ENCODE peak calls at places on chromosomes 3 and 15, in eight cellular contexts. One of them, this sample, is unnamed.
A peak's percentile ranks its signal among the peaks of the same experiment; 100 is the strongest.

GRCh38 chr15:90405208-90405607 is 17.2 kb downstream of the IQGAP1 start:
- DNase-seq in sigmoid colon: no peak
- DNase-seq in A549: no peak
- DNase-seq in endothelial cell of umbilical vein: no peak
- DNase-seq in HepG2: no peak
- DNase-seq in esophagus muscularis mucosa: no peak
- DNase-seq in testis: no peak
- DNase-seq in tibial nerve: no peak
- DNase-seq in this sample: no peak

GRCh38 chr3:59575113-59576001 is 525.5 kb upstream of the CFAP20DC start:
- DNase-seq in esophagus muscularis mucosa: peak; percentile 95
- DNase-seq in tibial nerve: peak; percentile 96
- DNase-seq in sigmoid colon: peak; percentile 89
- DNase-seq in A549: peak; percentile 58
- DNase-seq in endothelial cell of umbilical vein: peak; percentile 41
- DNase-seq in HepG2: peak; percentile 53
- DNase-seq in testis: peak; percentile 96
- DNase-seq in this sample: peak; percentile 49

GRCh38 chr3:152419748-152420147 is 151.0 kb downstream of the MBNL1 start:
- DNase-seq in tibial nerve: no peak
- DNase-seq in endothelial cell of umbilical vein: no peak
- DNase-seq in A549: no peak
- DNase-seq in HepG2: no peak
- DNase-seq in testis: no peak
- DNase-seq in sigmoid colon: no peak
- DNase-seq in esophagus muscularis mucosa: no peak
- DNase-seq in this sample: no peak

GRCh38 chr15:74317820-74318375 is 49.5 kb downstream of the CYP11A1 start:
- DNase-seq in HepG2: no peak
- DNase-seq in tibial nerve: peak; percentile 80
- DNase-seq in testis: peak; percentile 84
- DNase-seq in endothelial cell of umbilical vein: no peak
- DNase-seq in A549: no peak
- DNase-seq in sigmoid colon: peak; percentile 93
- DNase-seq in esophagus muscularis mucosa: peak; percentile 93
- DNase-seq in this sample: peak; percentile 55

GRCh38 chr3:105836533-105836932 is 32.3 kb downstream of the CBLB start:
- DNase-seq in HepG2: peak; percentile 20
- DNase-seq in A549: no peak
- DNase-seq in tibial nerve: no peak
- DNase-seq in esophagus muscularis mucosa: no peak
- DNase-seq in sigmoid colon: no peak
- DNase-seq in endothelial cell of umbilical vein: no peak
- DNase-seq in testis: no peak
- DNase-seq in this sample: no peak

GRCh38 chr15:94317211-94317610 is 85.8 kb downstream of the MCTP2 start:
- DNase-seq in HepG2: no peak
- DNase-seq in esophagus muscularis mucosa: no peak
- DNase-seq in endothelial cell of umbilical vein: no peak
- DNase-seq in tibial nerve: no peak
- DNase-seq in A549: no peak
- DNase-seq in testis: no peak
- DNase-seq in sigmoid colon: no peak
- DNase-seq in this sample: no peak

GRCh38 chr15:67178569-67179210 is 75.8 kb downstream of the AAGAB start:
- DNase-seq in esophagus muscularis mucosa: no peak
- DNase-seq in endothelial cell of umbilical vein: peak; percentile 90
- DNase-seq in HepG2: no peak
- DNase-seq in tibial nerve: no peak
- DNase-seq in A549: no peak
- DNase-seq in testis: no peak
- DNase-seq in sigmoid colon: no peak
- DNase-seq in this sample: peak; percentile 77

GRCh38 chr15:72135719-72136118 is 17.5 kb downstream of the SENP8 start:
- DNase-seq in endothelial cell of umbilical vein: no peak
- DNase-seq in testis: no peak
- DNase-seq in esophagus muscularis mucosa: no peak
- DNase-seq in A549: no peak
- DNase-seq in HepG2: no peak
- DNase-seq in tibial nerve: no peak
- DNase-seq in sigmoid colon: no peak
- DNase-seq in this sample: no peak

GRCh38 chr3:104273046-104273649 is 1093.6 kb upstream of the ALCAM start:
- DNase-seq in tibial nerve: peak; percentile 43
- DNase-seq in sigmoid colon: no peak
- DNase-seq in endothelial cell of umbilical vein: peak; percentile 34
- DNase-seq in esophagus muscularis mucosa: no peak
- DNase-seq in A549: no peak
- DNase-seq in HepG2: peak; percentile 31
- DNase-seq in testis: no peak
- DNase-seq in this sample: no peak

GRCh38 chr3:111850481-111850880 is 8.6 kb upstream of the PHLDB2 start:
- DNase-seq in sigmoid colon: no peak
- DNase-seq in tibial nerve: no peak
- DNase-seq in endothelial cell of umbilical vein: peak; percentile 69
- DNase-seq in A549: no peak
- DNase-seq in HepG2: no peak
- DNase-seq in testis: no peak
- DNase-seq in esophagus muscularis mucosa: no peak
- DNase-seq in this sample: no peak

GRCh38 chr3:47464603-47465002 is 11.1 kb downstream of the SCAP start:
- DNase-seq in esophagus muscularis mucosa: no peak
- DNase-seq in tibial nerve: no peak
- DNase-seq in A549: no peak
- DNase-seq in testis: no peak
- DNase-seq in sigmoid colon: no peak
- DNase-seq in endothelial cell of umbilical vein: peak; percentile 37
- DNase-seq in HepG2: no peak
- DNase-seq in this sample: no peak

GRCh38 chr3:18758047-18758704 is 333.0 kb upstream of the SATB1 start:
- DNase-seq in HepG2: peak; percentile 47
- DNase-seq in esophagus muscularis mucosa: no peak
- DNase-seq in testis: no peak
- DNase-seq in tibial nerve: peak; percentile 13
- DNase-seq in sigmoid colon: no peak
- DNase-seq in endothelial cell of umbilical vein: no peak
- DNase-seq in A549: peak; percentile 1
- DNase-seq in this sample: peak; percentile 1

GRCh38 chr3:89957461-89957860 is 850.0 kb downstream of the EPHA3 start:
- DNase-seq in esophagus muscularis mucosa: no peak
- DNase-seq in tibial nerve: no peak
- DNase-seq in endothelial cell of umbilical vein: no peak
- DNase-seq in testis: no peak
- DNase-seq in A549: no peak
- DNase-seq in HepG2: no peak
- DNase-seq in sigmoid colon: no peak
- DNase-seq in this sample: no peak

GRCh38 chr3:44918087-44918486 is 43.7 kb downstream of the TGM4 start:
- DNase-seq in tibial nerve: no peak
- DNase-seq in esophagus muscularis mucosa: no peak
- DNase-seq in sigmoid colon: no peak
- DNase-seq in A549: no peak
- DNase-seq in testis: no peak
- DNase-seq in HepG2: no peak
- DNase-seq in endothelial cell of umbilical vein: no peak
- DNase-seq in this sample: no peak

GRCh38 chr3:112699436-112699978 is 58.6 kb upstream of the CCDC80 start:
- DNase-seq in sigmoid colon: no peak
- DNase-seq in HepG2: no peak
- DNase-seq in esophagus muscularis mucosa: no peak
- DNase-seq in A549: no peak
- DNase-seq in endothelial cell of umbilical vein: peak; percentile 50
- DNase-seq in testis: no peak
- DNase-seq in tibial nerve: no peak
- DNase-seq in this sample: no peak

GRCh38 chr3:153614563-153614962 is 452.5 kb downstream of the RAP2B start:
- DNase-seq in tibial nerve: no peak
- DNase-seq in endothelial cell of umbilical vein: peak; percentile 62
- DNase-seq in sigmoid colon: no peak
- DNase-seq in testis: no peak
- DNase-seq in A549: no peak
- DNase-seq in HepG2: no peak
- DNase-seq in esophagus muscularis mucosa: no peak
- DNase-seq in this sample: no peak

GRCh38 chr3:187987919-187988318 is 166.0 kb upstream of the LPP start:
- DNase-seq in endothelial cell of umbilical vein: no peak
- DNase-seq in A549: no peak
- DNase-seq in HepG2: no peak
- DNase-seq in sigmoid colon: no peak
- DNase-seq in esophagus muscularis mucosa: no peak
- DNase-seq in tibial nerve: no peak
- DNase-seq in testis: no peak
- DNase-seq in this sample: no peak

GRCh38 chr15:40957041-40957555 is 3.8 kb downstream of the CHAC1 start:
- DNase-seq in esophagus muscularis mucosa: no peak
- DNase-seq in endothelial cell of umbilical vein: no peak
- DNase-seq in A549: no peak
- DNase-seq in HepG2: no peak
- DNase-seq in tibial nerve: no peak
- DNase-seq in testis: no peak
- DNase-seq in sigmoid colon: no peak
- DNase-seq in this sample: no peak

GRCh38 chr15:40958723-40959122 is 5.5 kb downstream of the CHAC1 start:
- DNase-seq in tibial nerve: no peak
- DNase-seq in sigmoid colon: no peak
- DNase-seq in esophagus muscularis mucosa: no peak
- DNase-seq in A549: no peak
- DNase-seq in testis: no peak
- DNase-seq in HepG2: no peak
- DNase-seq in endothelial cell of umbilical vein: no peak
- DNase-seq in this sample: no peak

GRCh38 chr15:40958146-40958545 is 4.9 kb downstream of the CHAC1 start:
- DNase-seq in testis: no peak
- DNase-seq in endothelial cell of umbilical vein: no peak
- DNase-seq in A549: no peak
- DNase-seq in sigmoid colon: no peak
- DNase-seq in HepG2: no peak
- DNase-seq in tibial nerve: no peak
- DNase-seq in esophagus muscularis mucosa: no peak
- DNase-seq in this sample: no peak

GRCh38 chr15:40956543-40956982 is 3.3 kb downstream of the CHAC1 start:
- DNase-seq in endothelial cell of umbilical vein: no peak
- DNase-seq in esophagus muscularis mucosa: no peak
- DNase-seq in sigmoid colon: no peak
- DNase-seq in tibial nerve: no peak
- DNase-seq in testis: no peak
- DNase-seq in A549: no peak
- DNase-seq in HepG2: no peak
- DNase-seq in this sample: no peak

DNA sequence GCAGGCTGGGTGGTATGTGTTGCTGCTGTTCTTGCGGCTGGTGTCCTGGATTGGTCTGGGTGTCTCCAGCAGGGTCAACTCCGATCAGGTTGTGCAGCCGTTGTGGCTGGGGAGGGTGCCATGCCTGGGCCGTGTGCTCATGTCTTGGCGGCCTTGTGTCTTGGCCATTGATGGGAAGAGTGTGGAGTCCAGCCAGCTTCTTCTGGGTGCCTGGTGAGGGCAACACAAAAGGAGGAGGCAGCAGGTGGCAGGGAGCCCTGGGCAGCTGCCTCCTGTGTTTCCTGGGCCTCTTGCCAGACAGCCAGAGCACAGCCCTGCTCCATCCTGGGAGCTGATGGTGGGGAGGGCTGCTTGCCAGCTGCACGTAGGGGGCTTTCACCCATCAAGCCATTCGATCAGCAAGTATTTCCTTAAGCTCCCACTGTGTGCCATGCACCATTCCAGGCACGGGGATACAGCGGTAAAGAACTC is 4.3 kb downstream of the CHAC1 start:
- DNase-seq in tibial nerve: no peak
- DNase-seq in esophagus muscularis mucosa: no peak
- DNase-seq in endothelial cell of umbilical vein: no peak
- DNase-seq in HepG2: no peak
- DNase-seq in A549: no peak
- DNase-seq in testis: peak; percentile 74
- DNase-seq in sigmoid colon: peak; percentile 96
- DNase-seq in this sample: no peak
- TF ChIP-seq POLR2A in tibial nerve: no peak
- TF ChIP-seq POLR2A in esophagus muscularis mucosa: no peak
- TF ChIP-seq POLR2A in endothelial cell of umbilical vein: no peak
- TF ChIP-seq POLR2A in HepG2: no peak
- TF ChIP-seq POLR2A in A549: no peak
- TF ChIP-seq POLR2A in testis: no peak
- TF ChIP-seq POLR2A in sigmoid colon: no peak
- TF ChIP-seq POLR2A in this sample: no peak

GRCh38 chr3:16101295-16102186 is 72.9 kb upstream of the GALNT15 start:
- DNase-seq in HepG2: peak; percentile 49
- DNase-seq in testis: no peak
- DNase-seq in tibial nerve: no peak
- DNase-seq in A549: peak; percentile 31
- DNase-seq in esophagus muscularis mucosa: no peak
- DNase-seq in sigmoid colon: no peak
- DNase-seq in endothelial cell of umbilical vein: peak; percentile 20
- DNase-seq in this sample: no peak
- TF ChIP-seq POLR2A in HepG2: no peak
- TF ChIP-seq POLR2A in testis: no peak
- TF ChIP-seq POLR2A in tibial nerve: no peak
- TF ChIP-seq POLR2A in A549: no peak
- TF ChIP-seq POLR2A in esophagus muscularis mucosa: no peak
- TF ChIP-seq POLR2A in sigmoid colon: no peak
- TF ChIP-seq POLR2A in endothelial cell of umbilical vein: no peak
- TF ChIP-seq POLR2A in this sample: no peak

DNA sequence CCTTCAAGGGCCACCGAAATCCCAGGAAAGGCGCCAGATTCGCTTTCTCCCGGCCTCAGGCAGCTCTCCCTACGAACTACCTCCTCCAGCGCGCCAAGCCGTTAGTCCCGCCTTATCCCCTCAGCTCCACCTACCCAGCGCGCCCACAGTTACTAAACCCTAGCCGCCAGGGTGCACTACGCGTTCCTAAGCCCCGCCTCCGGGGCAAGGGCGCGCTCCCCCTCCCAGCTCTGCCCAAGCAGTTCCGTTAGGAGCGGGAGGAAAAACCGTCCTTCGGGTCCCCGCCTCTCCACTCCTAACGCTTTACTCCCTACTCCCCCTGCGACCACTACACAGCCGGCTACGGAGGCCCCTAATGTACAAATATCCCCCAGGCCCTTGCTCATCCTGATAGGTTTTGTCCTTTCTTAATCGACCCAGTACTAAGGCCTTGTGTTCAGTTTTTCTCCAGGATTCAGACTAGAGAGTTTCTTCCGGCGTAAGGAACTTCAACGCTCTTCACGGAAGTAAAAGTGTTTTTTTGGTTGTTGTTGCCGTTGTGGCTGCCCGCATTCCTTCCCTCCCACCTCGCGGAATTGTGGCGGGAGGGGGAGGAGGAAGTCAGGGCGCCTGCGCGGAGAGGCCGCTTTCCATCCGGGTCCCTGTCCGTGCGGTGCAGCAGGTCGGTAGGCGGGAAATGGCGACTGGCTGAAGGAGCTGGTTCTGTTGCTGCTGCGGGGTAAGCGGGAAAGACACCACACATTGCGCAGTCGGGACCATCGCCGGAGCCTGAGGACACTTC is at the start of gene CTDSPL2:
- DNase-seq in sigmoid colon: peak; percentile 99
- DNase-seq in esophagus muscularis mucosa: peak; percentile 99
- DNase-seq in endothelial cell of umbilical vein: peak; percentile 100
- DNase-seq in testis: peak; percentile 99
- DNase-seq in A549: peak; percentile 72
- DNase-seq in tibial nerve: peak; percentile 92
- DNase-seq in HepG2: peak; percentile 96
- DNase-seq in this sample: peak; percentile 89
- TF ChIP-seq POLR2A in sigmoid colon: peak; percentile 29
- TF ChIP-seq POLR2A in esophagus muscularis mucosa: no peak
- TF ChIP-seq POLR2A in endothelial cell of umbilical vein: peak; percentile 73
- TF ChIP-seq POLR2A in testis: no peak
- TF ChIP-seq POLR2A in A549: peak; percentile 63
- TF ChIP-seq POLR2A in tibial nerve: no peak
- TF ChIP-seq POLR2A in HepG2: peak; percentile 94
- TF ChIP-seq POLR2A in this sample: peak; percentile 90

GRCh38 chr3:52483081-52483480 is 12.1 kb upstream of the STAB1 start:
- DNase-seq in HepG2: no peak
- DNase-seq in A549: no peak
- DNase-seq in esophagus muscularis mucosa: no peak
- DNase-seq in tibial nerve: no peak
- DNase-seq in testis: no peak
- DNase-seq in sigmoid colon: no peak
- DNase-seq in endothelial cell of umbilical vein: no peak
- DNase-seq in this sample: no peak
- TF ChIP-seq POLR2A in HepG2: no peak
- TF ChIP-seq POLR2A in A549: no peak
- TF ChIP-seq POLR2A in esophagus muscularis mucosa: no peak
- TF ChIP-seq POLR2A in tibial nerve: no peak
- TF ChIP-seq POLR2A in testis: no peak
- TF ChIP-seq POLR2A in sigmoid colon: no peak
- TF ChIP-seq POLR2A in endothelial cell of umbilical vein: no peak
- TF ChIP-seq POLR2A in this sample: no peak

This sample was measured in H54.